ENCODE peak calls at places on chromosomes 4 and X, in ten cellular contexts. N is IMR-90, S is endodermal cell, L is breast epithelium, Z is transverse colon, X is MM.1S, B is right atrium auricular region, P is ascending aorta, Y is K562, W is left lung. D is an unnamed sample.
A peak's percentile ranks its signal among the peaks of the same experiment; 100 is the strongest.

GRCh38 chr4:144592264-144592663 is 53.7 kb upstream of the HHIP start:
- DNase-seq in N (no peak), S (no peak), L (no peak), Z (no peak), X (no peak), B (no peak), P (no peak), Y (no peak), W (no peak), D (no peak)

GRCh38 chr4:100907465-100908454 is 389.9 kb upstream of the EMCN start:
- DNase-seq in N (peak; percentile 5), S (no peak), L (peak; percentile 18), Z (no peak), X (no peak), B (no peak), P (no peak), Y (no peak), W (no peak), D (no peak)

GRCh38 chr4:47930971-47931804 is 16.8 kb upstream of the NFXL1 start:
- DNase-seq in N (peak; percentile 60), S (no peak), L (no peak), Z (no peak), X (no peak), B (no peak), P (no peak), Y (no peak), W (no peak), D (peak; percentile 31)

GRCh38 chr4:37001688-37002436 is 242.7 kb upstream of the NWD2 start:
- DNase-seq in N (no peak), S (no peak), L (no peak), Z (no peak), X (no peak), B (no peak), P (no peak), Y (peak; percentile 49), W (peak; percentile 49), D (no peak)

GRCh38 chrX:331772-332495 is 13.3 kb upstream of the GTPBP6 start:
- DNase-seq in N (no peak), S (no peak), L (no peak), Z (no peak), X (no peak), B (no peak), P (no peak), Y (no peak), W (peak; percentile 66), D (no peak)

GRCh38 chr4:88457307-88458090 is 580 bp downstream of the HERC5 start:
- DNase-seq in N (no peak), S (peak; percentile 86), L (no peak), Z (peak; percentile 40), X (peak; percentile 57), B (no peak), P (no peak), Y (no peak), W (peak; percentile 91), D (peak; percentile 9)

GRCh38 chrX:43121637-43122036 is 343.7 kb upstream of the PPP1R2C start:
- DNase-seq in N (no peak), S (peak; percentile 43), L (no peak), Z (no peak), X (no peak), B (no peak), P (no peak), Y (no peak), W (no peak), D (no peak)

GRCh38 chr4:84753318-84753972 is 170.5 kb downstream of the CDS1 start:
- DNase-seq in N (no peak), S (no peak), L (no peak), Z (no peak), X (no peak), B (no peak), P (no peak), Y (no peak), W (no peak), D (no peak)

GRCh38 chr4:156194896-156195295 is 241.2 kb upstream of the CTSO start:
- DNase-seq in N (no peak), S (no peak), L (no peak), Z (no peak), X (no peak), B (no peak), P (no peak), Y (no peak), W (no peak), D (no peak)

GRCh38 chr4:15809058-15809457 is 30.9 kb downstream of the CD38 start:
- DNase-seq in N (no peak), S (no peak), L (no peak), Z (no peak), X (peak; percentile 78), B (no peak), P (no peak), Y (no peak), W (no peak), D (no peak)

GRCh38 chrX:106038625-106039024 is at the start of gene SERPINA7:
- DNase-seq in N (no peak), S (no peak), L (no peak), Z (no peak), X (no peak), B (no peak), P (no peak), Y (no peak), W (no peak), D (no peak)

GRCh38 chr4:98092833-98093439 is 50.3 kb downstream of the STPG2 start:
- DNase-seq in N (peak; percentile 2), S (no peak), L (no peak), Z (no peak), X (peak; percentile 30), B (no peak), P (no peak), Y (no peak), W (no peak), D (peak; percentile 22)

GRCh38 chrX:13101439-13102139 is 57.2 kb upstream of the FAM9C start:
- DNase-seq in N (peak; percentile 86), S (no peak), L (peak; percentile 57), Z (peak; percentile 79), X (no peak), B (peak; percentile 83), P (no peak), Y (peak; percentile 50), W (peak; percentile 70), D (no peak)

GRCh38 chr4:142585411-142585810 is 260.7 kb downstream of the INPP4B start:
- DNase-seq in N (peak; percentile 6), S (no peak), L (no peak), Z (no peak), X (no peak), B (no peak), P (no peak), Y (no peak), W (no peak), D (no peak)
- H3K27me3 ChIP-seq in N (no peaks in the 10 kb centered on the region), S (no peaks in the 10 kb centered on the region), L (no peaks in the 10 kb centered on the region), Z (no peaks in the 10 kb centered on the region), X (no peaks in the 10 kb centered on the region), B (no peaks in the 10 kb centered on the region), P (no peaks in the 10 kb centered on the region), Y (no peaks in the 10 kb centered on the region), W (no peaks in the 10 kb centered on the region), D (no peaks in the 10 kb centered on the region)

DNA sequence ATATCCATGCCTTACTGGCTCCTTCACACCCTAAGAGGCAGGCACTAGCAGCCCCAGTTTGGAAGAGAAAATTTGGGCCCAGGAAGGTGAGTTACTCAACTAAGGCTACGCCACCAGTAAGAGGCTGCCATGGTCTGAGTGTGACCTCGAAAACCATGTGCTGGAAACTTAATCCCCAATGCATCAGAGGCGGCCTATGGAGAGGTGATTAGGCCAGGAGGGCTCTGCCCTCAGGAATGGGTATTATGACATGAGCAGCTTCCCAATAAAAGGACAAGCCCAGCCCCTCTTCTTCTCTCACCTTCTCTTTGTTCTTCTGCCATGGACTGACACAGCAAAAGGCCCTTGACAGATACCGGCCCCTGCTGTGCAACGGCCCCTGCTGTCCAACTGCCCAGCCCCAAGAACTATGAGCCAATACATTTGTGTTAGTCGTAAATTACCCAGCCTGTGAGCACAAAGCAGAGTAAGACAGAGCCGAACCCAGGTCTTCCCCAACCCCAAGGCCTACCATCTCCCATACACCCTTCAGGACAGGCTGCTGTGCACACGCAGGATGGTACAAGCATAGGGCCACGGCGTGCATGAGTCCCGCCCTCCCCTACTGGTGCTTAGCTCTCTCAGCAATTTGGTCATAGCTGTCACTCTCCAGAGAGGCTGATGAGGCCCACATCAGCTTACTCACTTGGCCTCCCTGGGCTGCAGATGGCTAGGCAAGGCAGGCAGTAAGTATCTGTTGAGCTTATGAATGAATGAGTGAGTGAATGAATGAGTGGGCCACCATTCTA is 14.2 kb downstream of the WDR1 start:
- DNase-seq in N (no peak), S (no peak), L (no peak), Z (no peak), X (no peak), B (no peak), P (no peak), Y (no peak), W (peak; percentile 27), D (no peak)
- H3K4me1 ChIP-seq in N (peaks cover 55% of the 10 kb centered on the region), S (peaks cover 25% of the 10 kb centered on the region), L (peaks cover 18% of the 10 kb centered on the region), Z (peaks cover 51% of the 10 kb centered on the region), X (peaks cover 74% of the 10 kb centered on the region), B (peaks cover 100% of the 10 kb centered on the region), P (peaks cover 87% of the 10 kb centered on the region), Y (peaks cover 18% of the 10 kb centered on the region), W (peaks cover 30% of the 10 kb centered on the region), D (no peaks in the 10 kb centered on the region)

DNA sequence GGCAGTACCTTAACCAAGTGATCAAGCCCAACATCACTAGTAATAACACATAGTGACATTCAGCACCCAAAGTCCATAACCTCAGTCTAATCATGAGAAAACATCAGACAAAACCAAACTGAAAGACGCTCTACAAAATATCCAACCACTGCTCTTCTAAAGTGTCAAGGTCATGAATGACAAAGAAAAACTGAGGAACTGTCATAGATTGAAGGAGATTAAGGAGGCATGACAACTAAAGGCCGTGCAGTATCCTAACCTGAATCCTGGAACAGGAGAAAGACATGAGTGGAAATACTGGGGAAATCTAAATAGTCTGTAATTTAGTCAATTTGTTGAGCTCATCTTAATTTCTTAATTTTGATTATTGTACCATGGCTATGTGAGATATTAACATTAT is 38.2 kb upstream of the EXOC1L start:
- DNase-seq in N (no peak), S (no peak), L (no peak), Z (no peak), X (no peak), B (no peak), P (no peak), Y (no peak), W (no peak), D (no peak)
- H3K4me3 ChIP-seq in N (no peak overlapping the region), S (no peak overlapping the region), L (no peak overlapping the region), Z (no peak overlapping the region), X (no peak overlapping the region), B (no peak overlapping the region), P (no peak overlapping the region), Y (no peak overlapping the region), W (no peak overlapping the region), D (no peak overlapping the region)

GRCh38 chr4:178966644-178967043 is 1524.4 kb upstream of the AGA start:
- DNase-seq in N (no peak), S (no peak), L (no peak), Z (no peak), X (no peak), B (no peak), P (no peak), Y (no peak), W (no peak), D (no peak)

GRCh38 chr4:178958725-178959440 is 1516.6 kb upstream of the AGA start:
- DNase-seq in N (no peak), S (no peak), L (no peak), Z (no peak), X (peak; percentile 12), B (no peak), P (no peak), Y (no peak), W (no peak), D (no peak)

DNA sequence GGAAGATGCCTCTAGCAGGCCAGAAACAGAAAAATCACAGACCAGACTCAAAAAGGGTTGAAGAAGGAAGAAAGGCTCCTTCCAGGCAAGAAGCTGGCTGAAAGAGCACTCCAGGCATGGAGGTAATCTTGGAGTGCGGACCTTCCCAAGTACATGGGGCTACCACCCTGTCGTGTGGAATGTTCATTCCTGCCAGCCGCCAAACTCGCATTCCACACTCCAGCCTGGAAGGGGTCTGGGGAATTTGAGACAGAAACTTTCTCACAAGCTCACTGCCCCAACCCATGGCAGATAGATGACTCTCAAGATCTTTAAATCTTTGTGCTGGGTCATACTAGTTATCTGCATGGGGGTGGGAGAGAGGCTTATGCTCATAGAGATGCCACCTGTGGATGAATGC is 1521.4 kb upstream of the AGA start:
- DNase-seq in N (no peak), S (no peak), L (no peak), Z (no peak), X (no peak), B (no peak), P (no peak), Y (no peak), W (no peak), D (no peak)
- H3K27me3 ChIP-seq in N (no peaks in the 10 kb centered on the region), S (no peaks in the 10 kb centered on the region), L (no peaks in the 10 kb centered on the region), Z (no peaks in the 10 kb centered on the region), X (no peaks in the 10 kb centered on the region), B (no peaks in the 10 kb centered on the region), P (no peaks in the 10 kb centered on the region), Y (no peaks in the 10 kb centered on the region), W (no peaks in the 10 kb centered on the region), D (no peaks in the 10 kb centered on the region)

D was measured in BE2C.